ENCODE peak calls at places on chromosomes 13 and 19, in nine cellular contexts. One of them, this sample, is unnamed.

GRCh38 chr13:100589178-100589725 is 663 bp upstream of the GGACT start:
- DNase-seq in ovary: no peak
- DNase-seq in cardiac muscle cell: no peak
- DNase-seq in IMR-90: no peak
- DNase-seq in CD4-positive, CD25-positive, alpha-beta regulatory T cell: no peak
- DNase-seq in CD8-positive, alpha-beta T cell: no peak
- DNase-seq in neural progenitor cell: no peak
- DNase-seq in hepatocyte: no peak
- DNase-seq in neuronal stem cell: no peak
- DNase-seq in this sample: no peak

GRCh38 chr19:6459356-6460098 is at the start of gene SLC25A23:
- DNase-seq in ovary: peak; percentile 77
- DNase-seq in cardiac muscle cell: peak; percentile 83
- DNase-seq in IMR-90: peak; percentile 64
- DNase-seq in CD4-positive, CD25-positive, alpha-beta regulatory T cell: peak; percentile 55
- DNase-seq in CD8-positive, alpha-beta T cell: peak; percentile 49
- DNase-seq in neural progenitor cell: peak; percentile 89
- DNase-seq in hepatocyte: peak; percentile 87
- DNase-seq in neuronal stem cell: peak; percentile 76
- DNase-seq in this sample: peak; percentile 80

GRCh38 chr13:94706854-94707399 is 5.4 kb downstream of the SOX21 start:
- DNase-seq in ovary: no peak
- DNase-seq in cardiac muscle cell: no peak
- DNase-seq in IMR-90: no peak
- DNase-seq in CD4-positive, CD25-positive, alpha-beta regulatory T cell: no peak
- DNase-seq in CD8-positive, alpha-beta T cell: no peak
- DNase-seq in neural progenitor cell: peak; percentile 96
- DNase-seq in hepatocyte: no peak
- DNase-seq in neuronal stem cell: peak; percentile 97
- DNase-seq in this sample: no peak

GRCh38 chr19:16325671-16326400 is 1.2 kb downstream of the KLF2 start:
- DNase-seq in ovary: peak; percentile 79
- DNase-seq in cardiac muscle cell: peak; percentile 52
- DNase-seq in IMR-90: no peak
- DNase-seq in CD4-positive, CD25-positive, alpha-beta regulatory T cell: peak; percentile 58
- DNase-seq in CD8-positive, alpha-beta T cell: peak; percentile 64
- DNase-seq in neural progenitor cell: peak; percentile 86
- DNase-seq in hepatocyte: peak; percentile 50
- DNase-seq in neuronal stem cell: peak; percentile 51
- DNase-seq in this sample: peak; percentile 40

GRCh38 chr19:41373993-41374392 is 2.3 kb upstream of the TMEM91 start:
- DNase-seq in ovary: peak; percentile 98
- DNase-seq in cardiac muscle cell: peak; percentile 97
- DNase-seq in IMR-90: peak; percentile 92
- DNase-seq in CD4-positive, CD25-positive, alpha-beta regulatory T cell: no peak
- DNase-seq in CD8-positive, alpha-beta T cell: no peak
- DNase-seq in neural progenitor cell: no peak
- DNase-seq in hepatocyte: peak; percentile 87
- DNase-seq in neuronal stem cell: no peak
- DNase-seq in this sample: peak; percentile 95

GRCh38 chr13:97459215-97459772 is 25.3 kb downstream of the RAP2A start:
- DNase-seq in ovary: no peak
- DNase-seq in cardiac muscle cell: no peak
- DNase-seq in IMR-90: no peak
- DNase-seq in CD4-positive, CD25-positive, alpha-beta regulatory T cell: no peak
- DNase-seq in CD8-positive, alpha-beta T cell: no peak
- DNase-seq in neural progenitor cell: no peak
- DNase-seq in hepatocyte: no peak
- DNase-seq in neuronal stem cell: no peak
- DNase-seq in this sample: no peak

GRCh38 chr19:4108767-4109625 is 14.9 kb downstream of the MAP2K2 start:
- DNase-seq in ovary: no peak
- DNase-seq in cardiac muscle cell: no peak
- DNase-seq in IMR-90: no peak
- DNase-seq in CD4-positive, CD25-positive, alpha-beta regulatory T cell: peak; percentile 36
- DNase-seq in CD8-positive, alpha-beta T cell: peak; percentile 83
- DNase-seq in neural progenitor cell: no peak
- DNase-seq in hepatocyte: no peak
- DNase-seq in neuronal stem cell: no peak
- DNase-seq in this sample: peak; percentile 44

GRCh38 chr19:8811315-8812172 is 20.6 kb downstream of the ZNF558 start:
- DNase-seq in ovary: no peak
- DNase-seq in cardiac muscle cell: no peak
- DNase-seq in IMR-90: peak; percentile 15
- DNase-seq in CD4-positive, CD25-positive, alpha-beta regulatory T cell: no peak
- DNase-seq in CD8-positive, alpha-beta T cell: no peak
- DNase-seq in neural progenitor cell: no peak
- DNase-seq in hepatocyte: no peak
- DNase-seq in neuronal stem cell: no peak
- DNase-seq in this sample: no peak

GRCh38 chr19:4112367-4112766 is 11.6 kb downstream of the MAP2K2 start:
- DNase-seq in ovary: no peak
- DNase-seq in cardiac muscle cell: no peak
- DNase-seq in IMR-90: no peak
- DNase-seq in CD4-positive, CD25-positive, alpha-beta regulatory T cell: no peak
- DNase-seq in CD8-positive, alpha-beta T cell: no peak
- DNase-seq in neural progenitor cell: no peak
- DNase-seq in hepatocyte: no peak
- DNase-seq in neuronal stem cell: no peak
- DNase-seq in this sample: no peak

GRCh38 chr13:113001251-113002140 is 32.5 kb downstream of the MCF2L start:
- DNase-seq in ovary: no peak
- DNase-seq in cardiac muscle cell: peak; percentile 20
- DNase-seq in IMR-90: peak; percentile 3
- DNase-seq in CD4-positive, CD25-positive, alpha-beta regulatory T cell: no peak
- DNase-seq in CD8-positive, alpha-beta T cell: no peak
- DNase-seq in neural progenitor cell: peak; percentile 84
- DNase-seq in hepatocyte: peak; percentile 83
- DNase-seq in neuronal stem cell: peak; percentile 55
- DNase-seq in this sample: peak; percentile 82

GRCh38 chr13:23205807-23206206 is 25.0 kb downstream of the SGCG start:
- DNase-seq in ovary: no peak
- DNase-seq in cardiac muscle cell: no peak
- DNase-seq in IMR-90: no peak
- DNase-seq in CD4-positive, CD25-positive, alpha-beta regulatory T cell: no peak
- DNase-seq in CD8-positive, alpha-beta T cell: no peak
- DNase-seq in neural progenitor cell: no peak
- DNase-seq in hepatocyte: no peak
- DNase-seq in neuronal stem cell: no peak
- DNase-seq in this sample: no peak

GRCh38 chr19:39508629-39509028 is 6.3 kb upstream of the SELENOV start:
- DNase-seq in ovary: no peak
- DNase-seq in cardiac muscle cell: no peak
- DNase-seq in IMR-90: no peak
- DNase-seq in CD4-positive, CD25-positive, alpha-beta regulatory T cell: no peak
- DNase-seq in CD8-positive, alpha-beta T cell: no peak
- DNase-seq in neural progenitor cell: no peak
- DNase-seq in hepatocyte: no peak
- DNase-seq in neuronal stem cell: no peak
- DNase-seq in this sample: no peak

GRCh38 chr19:39506944-39507714 is 7.8 kb upstream of the SELENOV start:
- DNase-seq in ovary: peak; percentile 65
- DNase-seq in cardiac muscle cell: peak; percentile 79
- DNase-seq in IMR-90: peak; percentile 67
- DNase-seq in CD4-positive, CD25-positive, alpha-beta regulatory T cell: no peak
- DNase-seq in CD8-positive, alpha-beta T cell: peak; percentile 46
- DNase-seq in neural progenitor cell: peak; percentile 95
- DNase-seq in hepatocyte: peak; percentile 87
- DNase-seq in neuronal stem cell: peak; percentile 71
- DNase-seq in this sample: peak; percentile 35

GRCh38 chr19:39506598-39506943 is 7.8 kb downstream of the DLL3 start:
- DNase-seq in ovary: no peak
- DNase-seq in cardiac muscle cell: no peak
- DNase-seq in IMR-90: no peak
- DNase-seq in CD4-positive, CD25-positive, alpha-beta regulatory T cell: no peak
- DNase-seq in CD8-positive, alpha-beta T cell: no peak
- DNase-seq in neural progenitor cell: no peak
- DNase-seq in hepatocyte: no peak
- DNase-seq in neuronal stem cell: no peak
- DNase-seq in this sample: no peak

GRCh38 chr19:39507715-39508364 is 7.1 kb upstream of the SELENOV start:
- DNase-seq in ovary: no peak
- DNase-seq in cardiac muscle cell: no peak
- DNase-seq in IMR-90: no peak
- DNase-seq in CD4-positive, CD25-positive, alpha-beta regulatory T cell: no peak
- DNase-seq in CD8-positive, alpha-beta T cell: no peak
- DNase-seq in neural progenitor cell: peak; percentile 44
- DNase-seq in hepatocyte: no peak
- DNase-seq in neuronal stem cell: no peak
- DNase-seq in this sample: no peak

DNA sequence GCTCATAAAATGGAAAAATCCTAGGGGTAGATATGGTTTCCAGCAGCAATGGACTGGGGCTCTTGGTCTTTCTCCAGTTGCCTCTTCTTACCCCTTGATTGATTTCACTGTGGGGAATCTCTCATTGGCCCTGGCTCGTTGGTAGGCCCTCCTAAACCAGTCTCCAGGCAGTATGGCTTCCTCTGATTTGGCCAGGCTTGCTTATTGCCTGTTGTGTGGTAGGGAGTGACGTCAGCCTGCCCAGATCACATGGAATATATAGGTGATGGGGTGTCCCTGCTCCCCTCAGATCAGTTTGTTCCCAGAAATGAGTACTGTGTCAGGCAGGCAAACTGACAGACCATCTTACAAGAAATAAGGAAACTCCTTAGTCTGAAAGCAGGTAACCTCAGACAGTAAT is 5.7 kb upstream of the SELENOV start:
- DNase-seq in ovary: no peak
- DNase-seq in cardiac muscle cell: no peak
- DNase-seq in IMR-90: no peak
- DNase-seq in CD4-positive, CD25-positive, alpha-beta regulatory T cell: no peak
- DNase-seq in CD8-positive, alpha-beta T cell: no peak
- DNase-seq in neural progenitor cell: no peak
- DNase-seq in hepatocyte: no peak
- DNase-seq in neuronal stem cell: no peak
- DNase-seq in this sample: no peak
- H3K27me3 ChIP-seq in ovary: no peaks in the 10 kb centered on the region
- H3K27me3 ChIP-seq in cardiac muscle cell: peaks cover 18% of the 10 kb centered on the region
- H3K27me3 ChIP-seq in IMR-90: peaks cover 35% of the 10 kb centered on the region
- H3K27me3 ChIP-seq in CD4-positive, CD25-positive, alpha-beta regulatory T cell: peaks cover 8% of the 10 kb centered on the region
- H3K27me3 ChIP-seq in CD8-positive, alpha-beta T cell: peaks cover 12% of the 10 kb centered on the region
- H3K27me3 ChIP-seq in neural progenitor cell: peaks cover 75% of the 10 kb centered on the region
- H3K27me3 ChIP-seq in hepatocyte: peaks cover 48% of the 10 kb centered on the region
- H3K27me3 ChIP-seq in neuronal stem cell: peaks cover 10% of the 10 kb centered on the region
- H3K27me3 ChIP-seq in this sample: peaks cover 2% of the 10 kb centered on the region

DNA sequence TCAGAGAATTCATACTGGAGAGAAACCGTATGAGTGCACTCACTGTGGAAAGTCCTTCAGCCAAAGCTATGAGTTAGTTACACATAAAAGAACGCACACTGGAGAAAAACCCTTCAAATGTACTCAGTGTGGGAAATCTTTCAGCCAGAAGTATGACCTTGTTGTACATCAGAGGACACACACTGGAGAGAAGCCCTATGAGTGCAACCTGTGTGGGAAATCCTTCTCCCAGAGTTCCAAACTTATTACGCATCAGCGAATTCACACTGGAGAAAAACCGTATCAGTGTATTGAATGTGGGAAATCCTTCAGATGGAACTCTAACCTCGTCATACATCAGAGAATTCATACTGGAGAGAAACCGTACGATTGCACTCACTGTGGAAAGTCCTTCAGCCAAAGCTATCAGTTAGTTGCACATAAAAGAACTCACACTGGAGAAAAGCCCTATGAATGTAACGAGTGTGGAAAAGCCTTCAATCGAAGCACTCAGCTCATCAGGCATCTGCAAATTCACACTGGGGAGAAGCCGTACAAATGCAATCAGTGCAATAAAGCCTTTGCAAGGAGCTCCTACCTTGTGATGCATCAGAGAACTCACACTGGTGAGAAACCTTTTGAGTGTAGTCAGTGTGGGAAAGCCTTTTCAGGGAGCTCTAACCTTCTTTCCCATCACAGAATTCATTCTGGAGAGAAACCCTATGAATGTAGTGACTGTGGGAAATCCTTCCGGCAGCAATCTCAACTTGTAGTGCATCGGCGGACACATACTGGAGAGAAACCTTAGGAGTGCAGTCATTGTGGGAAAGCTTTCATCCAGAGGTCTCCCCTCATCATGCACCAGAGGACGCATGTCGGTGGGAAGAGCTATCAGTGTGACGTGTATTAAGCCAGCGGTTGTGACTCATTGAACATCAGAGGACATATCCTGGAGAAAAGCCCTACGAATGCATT is 16.5 kb upstream of the ZNF8 start:
- DNase-seq in ovary: no peak
- DNase-seq in cardiac muscle cell: no peak
- DNase-seq in IMR-90: no peak
- DNase-seq in CD4-positive, CD25-positive, alpha-beta regulatory T cell: no peak
- DNase-seq in CD8-positive, alpha-beta T cell: no peak
- DNase-seq in neural progenitor cell: no peak
- DNase-seq in hepatocyte: no peak
- DNase-seq in neuronal stem cell: no peak
- DNase-seq in this sample: no peak
- H3K4me3 ChIP-seq in ovary: no peak overlapping the region
- H3K4me3 ChIP-seq in cardiac muscle cell: no peak overlapping the region
- H3K4me3 ChIP-seq in IMR-90: no peak overlapping the region
- H3K4me3 ChIP-seq in CD4-positive, CD25-positive, alpha-beta regulatory T cell: peak overlapping the region; percentile 38
- H3K4me3 ChIP-seq in CD8-positive, alpha-beta T cell: peak overlapping the region; percentile 24
- H3K4me3 ChIP-seq in neural progenitor cell: peak overlapping the region; percentile 22
- H3K4me3 ChIP-seq in hepatocyte: peak overlapping the region; percentile 10
- H3K4me3 ChIP-seq in neuronal stem cell: no peak overlapping the region
- H3K4me3 ChIP-seq in this sample: no peak overlapping the region

DNA sequence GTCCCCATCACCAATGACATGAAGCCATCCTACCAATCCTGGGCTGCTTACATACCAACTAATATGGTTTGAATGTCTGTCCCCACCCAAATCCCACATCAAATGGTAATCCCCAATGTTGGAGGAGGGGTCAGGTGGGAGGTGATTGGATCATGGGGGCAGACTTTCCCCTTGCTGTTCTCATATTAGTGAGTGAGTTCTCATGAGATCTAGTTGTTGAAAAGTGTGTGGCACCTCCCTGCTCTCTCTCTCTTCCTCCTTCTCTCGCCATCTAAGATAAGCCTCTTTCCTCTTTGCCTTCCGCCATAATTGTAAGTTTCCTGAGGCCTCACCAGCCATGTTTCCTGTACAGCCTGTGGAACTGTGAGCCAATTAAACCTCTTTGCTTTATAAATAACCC is 53.6 kb upstream of the FAM124A start:
- DNase-seq in ovary: no peak
- DNase-seq in cardiac muscle cell: no peak
- DNase-seq in IMR-90: no peak
- DNase-seq in CD4-positive, CD25-positive, alpha-beta regulatory T cell: no peak
- DNase-seq in CD8-positive, alpha-beta T cell: no peak
- DNase-seq in neural progenitor cell: no peak
- DNase-seq in hepatocyte: no peak
- DNase-seq in neuronal stem cell: no peak
- DNase-seq in this sample: no peak
- H3K27me3 ChIP-seq in ovary: no peaks in the 10 kb centered on the region
- H3K27me3 ChIP-seq in cardiac muscle cell: peaks cover 24% of the 10 kb centered on the region
- H3K27me3 ChIP-seq in IMR-90: peaks cover 6% of the 10 kb centered on the region
- H3K27me3 ChIP-seq in CD4-positive, CD25-positive, alpha-beta regulatory T cell: peaks cover 7% of the 10 kb centered on the region
- H3K27me3 ChIP-seq in CD8-positive, alpha-beta T cell: no peaks in the 10 kb centered on the region
- H3K27me3 ChIP-seq in neural progenitor cell: peaks cover 15% of the 10 kb centered on the region
- H3K27me3 ChIP-seq in hepatocyte: peaks cover 32% of the 10 kb centered on the region
- H3K27me3 ChIP-seq in neuronal stem cell: no peaks in the 10 kb centered on the region
- H3K27me3 ChIP-seq in this sample: no peaks in the 10 kb centered on the region

DNA sequence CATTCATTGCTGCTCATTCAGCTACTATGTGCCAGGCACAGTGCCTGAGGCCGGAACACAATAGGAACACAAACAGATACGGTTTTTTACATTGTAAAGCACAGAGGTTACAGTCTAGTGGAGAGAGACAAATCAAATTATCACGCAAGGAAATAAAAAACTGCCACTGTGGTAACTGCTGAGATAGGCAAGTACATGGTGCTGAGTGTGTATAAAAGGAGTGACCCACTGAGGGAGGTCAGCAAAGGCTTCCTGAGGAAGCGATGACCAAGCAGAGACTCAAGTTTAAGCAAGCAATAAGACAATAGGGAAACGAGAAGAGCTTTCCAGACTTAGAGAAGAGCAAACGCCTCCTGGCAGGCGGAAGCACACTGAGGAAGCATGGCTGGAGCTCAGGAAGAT is 56.4 kb downstream of the NUFIP1 start:
- DNase-seq in ovary: no peak
- DNase-seq in cardiac muscle cell: peak; percentile 80
- DNase-seq in IMR-90: peak; percentile 49
- DNase-seq in CD4-positive, CD25-positive, alpha-beta regulatory T cell: no peak
- DNase-seq in CD8-positive, alpha-beta T cell: no peak
- DNase-seq in neural progenitor cell: no peak
- DNase-seq in hepatocyte: no peak
- DNase-seq in neuronal stem cell: no peak
- DNase-seq in this sample: no peak
- H3K4me3 ChIP-seq in ovary: no peak overlapping the region
- H3K4me3 ChIP-seq in cardiac muscle cell: no peak overlapping the region
- H3K4me3 ChIP-seq in IMR-90: no peak overlapping the region
- H3K4me3 ChIP-seq in CD4-positive, CD25-positive, alpha-beta regulatory T cell: no peak overlapping the region
- H3K4me3 ChIP-seq in CD8-positive, alpha-beta T cell: no peak overlapping the region
- H3K4me3 ChIP-seq in neural progenitor cell: no peak overlapping the region
- H3K4me3 ChIP-seq in hepatocyte: no peak overlapping the region
- H3K4me3 ChIP-seq in neuronal stem cell: no peak overlapping the region
- H3K4me3 ChIP-seq in this sample: no peak overlapping the region